ENCODE peak calls at places on chromosome 20, in six cellular contexts. L is ascending aorta; H is activated CD4-positive, alpha-beta T cell treated with anti-CD3 and anti-CD28 coated beads, Interleukin-2, amount 50 U/mL, for 1 hour; U is EL; I is NCI-H748 treated with DMSO at 0.1 percent for 48 hours; B is ovary. S is an unnamed sample.
A peak's percentile ranks its signal among the peaks of the same experiment; 100 is the strongest.

GRCh38 chr20:13009682-13010406 is 1.1 kb downstream of the SPTLC3 start:
- DNase-seq in L (peak; percentile 68), H (no peak), U (peak; percentile 85), I (no peak), B (peak; percentile 28), S (no peak)

GRCh38 chr20:37567671-37568588 is 40.3 kb upstream of the BLCAP start:
- DNase-seq in L (peak; percentile 44), H (no peak), U (no peak), I (peak; percentile 19), B (no peak), S (no peak)

GRCh38 chr20:22728146-22728745 is 143.9 kb upstream of the FOXA2 start:
- DNase-seq in L (no peak), H (no peak), U (no peak), I (no peak), B (no peak), S (no peak)

GRCh38 chr20:16158976-16159286 is 414.3 kb downstream of the KIF16B start:
- DNase-seq in L (no peak), H (no peak), U (no peak), I (no peak), B (no peak), S (no peak)

GRCh38 chr20:61890210-61890609 is 175.5 kb downstream of the TAF4 start:
- DNase-seq in L (no peak), H (no peak), U (no peak), I (no peak), B (no peak), S (no peak)

GRCh38 chr20:37890108-37890507 is 12.8 kb upstream of the VSTM2L start:
- DNase-seq in L (no peak), H (no peak), U (no peak), I (no peak), B (no peak), S (no peak)

GRCh38 chr20:59804347-59804746 is 129.1 kb downstream of the SYCP2 start:
- DNase-seq in L (no peak), H (no peak), U (no peak), I (no peak), B (no peak), S (no peak)

GRCh38 chr20:58228484-58229197 is at the start of gene ANKRD60:
- DNase-seq in L (peak; percentile 50), H (peak; percentile 64), U (peak; percentile 27), I (peak; percentile 56), B (peak; percentile 64), S (no peak)

GRCh38 chr20:41748756-41749582 is 130.8 kb upstream of the CHD6 start:
- DNase-seq in L (no peak), H (no peak), U (no peak), I (no peak), B (no peak), S (no peak)

GRCh38 chr20:7851031-7851490 is 89.2 kb downstream of the HAO1 start:
- DNase-seq in L (no peak), H (no peak), U (peak; percentile 1), I (no peak), B (no peak), S (no peak)

GRCh38 chr20:63108247-63108646 is 101.5 kb upstream of the BHLHE23 start:
- DNase-seq in L (no peak), H (no peak), U (no peak), I (no peak), B (no peak), S (no peak)

GRCh38 chr20:46995561-46996142 is 101.0 kb downstream of the EYA2 start:
- DNase-seq in L (no peak), H (no peak), U (no peak), I (no peak), B (no peak), S (no peak)

GRCh38 chr20:3371757-3372156 is 35.7 kb downstream of the DNAAF9 start:
- DNase-seq in L (no peak), H (no peak), U (no peak), I (no peak), B (no peak), S (no peak)

GRCh38 chr20:49392745-49393144 is 89.7 kb downstream of the KCNB1 start:
- DNase-seq in L (no peak), H (no peak), U (no peak), I (no peak), B (no peak), S (no peak)

GRCh38 chr20:39640147-39640546 is 678.0 kb downstream of the DHX35 start:
- DNase-seq in L (no peak), H (no peak), U (no peak), I (no peak), B (no peak), S (no peak)

S was measured in CD14-positive monocyte.